ENCODE peak calls at places on chromosomes 3 and 15, in four cellular contexts. O, A, V and W are unnamed samples.

GRCh38 chr15:37758412-37758811 is 176.0 kb upstream of the TMCO5A start:
- DNase-seq in O (no peak), A (no peak), V (no peak), W (no peak)

GRCh38 chr3:17041009-17041408 is 156.3 kb downstream of the PLCL2 start:
- DNase-seq in V (no peak), A (no peak), O (no peak), W (no peak)

GRCh38 chr15:84654689-84655453 is 788 bp upstream of the WDR73 start:
- DNase-seq in O (peak), V (peak), A (peak), W (peak)

GRCh38 chr3:14540821-14541385 is 761 bp upstream of the GRIP2 start:
- DNase-seq in O (no peak), A (peak), V (no peak), W (no peak)

GRCh38 chr3:29972594-29972993 is 633.8 kb upstream of the TGFBR2 start:
- DNase-seq in O (peak), V (no peak), A (no peak), W (no peak)

GRCh38 chr15:41832875-41833274 is 5.0 kb downstream of the JMJD7 start:
- DNase-seq in V (no peak), O (no peak), A (no peak), W (no peak)

GRCh38 chr15:63332367-63333078 is 49.1 kb downstream of the CA12 start:
- DNase-seq in A (no peak), O (peak), V (peak), W (no peak)

GRCh38 chr15:38842991-38843610 is 278.5 kb upstream of the RASGRP1 start:
- DNase-seq in A (no peak), O (peak), V (no peak), W (no peak)

GRCh38 chr15:85839637-85840036 is 44.9 kb upstream of the KLHL25 start:
- DNase-seq in O (no peak), V (no peak), A (no peak), W (no peak)

GRCh38 chr3:183188895-183189462 is 26.4 kb upstream of the LAMP3 start:
- DNase-seq in O (no peak), V (peak), A (no peak), W (no peak)

GRCh38 chr3:119885746-119886530 is 104.0 kb downstream of the NR1I2 start:
- DNase-seq in V (no peak), A (no peak), O (no peak), W (no peak)

GRCh38 chr3:113193719-113194118 is 17.6 kb upstream of the BOC start:
- DNase-seq in V (no peak), O (no peak), A (no peak), W (no peak)

GRCh38 chr3:113194747-113195400 is 16.5 kb upstream of the BOC start:
- DNase-seq in A (no peak), V (no peak), O (peak), W (no peak)

GRCh38 chr3:113193298-113193697 is 18.1 kb upstream of the BOC start:
- DNase-seq in O (no peak), V (no peak), A (no peak), W (no peak)
- TF ChIP-seq CTCF in O (no peak), V (no peak), A (no peak), W (no peak)

DNA sequence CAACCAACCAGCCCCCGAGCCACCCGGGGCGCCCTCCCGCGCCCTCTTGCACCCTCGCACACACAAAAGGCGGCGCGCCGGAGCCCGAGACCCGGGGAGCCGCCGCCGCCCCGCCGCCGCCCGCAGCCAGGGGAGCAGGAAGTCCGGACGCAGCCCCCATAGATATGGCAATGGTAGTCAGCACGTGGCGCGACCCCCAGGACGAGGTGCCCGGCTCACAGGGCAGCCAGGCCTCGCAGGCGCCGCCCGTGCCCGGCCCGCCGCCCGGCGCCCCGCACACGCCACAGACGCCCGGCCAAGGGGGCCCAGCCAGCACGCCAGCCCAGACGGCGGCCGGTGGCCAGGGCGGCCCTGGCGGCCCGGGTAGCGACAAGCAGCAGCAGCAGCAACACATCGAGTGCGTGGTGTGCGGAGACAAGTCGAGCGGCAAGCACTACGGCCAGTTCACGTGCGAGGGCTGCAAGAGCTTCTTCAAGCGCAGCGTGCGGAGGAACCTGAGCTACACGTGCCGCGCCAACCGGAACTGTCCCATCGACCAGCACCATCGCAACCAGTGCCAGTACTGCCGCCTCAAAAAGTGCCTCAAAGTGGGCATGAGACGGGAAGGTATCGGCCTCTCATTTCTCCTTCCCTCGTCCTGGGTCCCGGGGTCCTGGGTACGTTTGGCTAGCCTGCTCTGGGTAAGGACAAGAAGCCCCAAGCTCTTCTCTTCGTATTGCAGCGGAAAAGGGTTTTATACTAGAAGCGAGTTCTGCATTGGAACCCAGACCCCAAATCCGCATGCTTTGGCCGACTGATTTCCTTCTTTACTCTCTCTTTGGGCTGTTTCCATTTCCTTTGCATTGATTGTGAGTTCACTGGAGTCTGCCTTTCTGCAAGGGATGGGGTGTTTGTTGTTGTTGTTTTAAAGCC is 1.7 kb downstream of the NR2F2 start:
- DNase-seq in A (peak), O (no peak), V (peak), W (peak)
- TF ChIP-seq CTCF in A (no peak), O (no peak), V (no peak), W (no peak)

GRCh38 chr3:10693457-10693856 is 122.6 kb upstream of the SLC6A11 start:
- DNase-seq in A (no peak), V (no peak), O (peak), W (no peak)
- TF ChIP-seq CTCF in A (no peak), V (no peak), O (no peak), W (no peak)

GRCh38 chr3:138334608-138335007 is 5.0 kb upstream of the NME9 start:
- DNase-seq in O (no peak), A (no peak), V (no peak), W (no peak)

GRCh38 chr3:138331143-138331894 is 1.7 kb upstream of the NME9 start:
- DNase-seq in O (peak), V (peak), A (no peak), W (no peak)

GRCh38 chr3:138329984-138330293 is 288 bp upstream of the NME9 start:
- DNase-seq in V (no peak), A (no peak), O (no peak), W (no peak)

GRCh38 chr3:138329127-138329983 is at the start of gene NME9:
- DNase-seq in A (peak), V (peak), O (peak), W (peak)

DNA sequence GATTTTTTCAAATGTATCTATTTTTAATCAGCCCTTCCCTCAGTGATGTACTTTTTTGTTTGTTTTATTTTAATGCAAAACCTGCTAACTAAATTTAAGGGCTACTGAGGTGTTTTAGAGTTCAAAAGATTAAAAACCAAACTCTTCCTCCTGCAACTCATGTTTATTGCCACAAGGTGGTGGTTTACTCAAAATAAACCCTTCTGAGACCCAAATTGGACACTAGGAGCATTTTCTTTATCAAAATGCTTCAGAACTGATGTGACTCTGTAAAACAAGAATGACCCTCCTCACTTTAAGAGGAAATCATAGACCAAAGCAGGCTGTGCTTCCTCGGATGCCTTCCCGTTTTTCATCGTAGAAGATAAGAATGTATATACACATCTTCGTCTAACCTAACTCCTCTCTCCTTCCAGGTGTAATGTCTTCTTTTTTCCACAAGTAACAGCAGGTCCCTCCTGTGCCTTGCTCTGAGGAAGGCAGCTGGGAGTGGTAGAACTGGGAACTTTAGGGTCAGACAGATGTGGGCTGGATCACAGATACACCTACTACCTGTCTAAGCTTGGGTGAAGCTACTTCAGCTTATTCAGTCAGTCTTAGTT is 2.9 kb upstream of the NME9 start:
- DNase-seq in V (peak), A (no peak), O (peak), W (no peak)
- TF ChIP-seq CTCF in V (peak), A (peak), O (peak), W (peak)

DNA sequence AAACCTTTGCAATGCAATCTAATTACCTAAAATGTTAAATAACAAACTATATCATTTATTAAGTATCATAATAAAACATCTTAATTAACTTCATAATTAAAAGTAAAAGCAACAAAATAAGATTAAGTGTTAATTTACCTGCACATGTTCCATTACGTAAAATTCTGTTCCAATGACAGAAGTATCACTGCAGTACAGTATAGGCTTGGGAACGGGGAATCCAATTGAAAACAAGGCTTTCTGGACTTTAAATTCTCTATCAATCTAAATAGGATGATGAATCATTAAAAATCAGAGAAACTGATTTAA is 17.1 kb downstream of the ACAD11 start:
- DNase-seq in A (no peak), V (no peak), O (no peak), W (no peak)
- TF ChIP-seq CTCF in A (no peak), V (no peak), O (no peak), W (peak)

GRCh38 chr15:70486012-70486411 is 277.3 kb downstream of the UACA start:
- DNase-seq in V (no peak), A (no peak), O (no peak), W (no peak)

GRCh38 chr15:70488941-70489848 is 274.2 kb downstream of the UACA start:
- DNase-seq in V (no peak), O (no peak), A (peak), W (no peak)

GRCh38 chr15:70488002-70488605 is 275.3 kb downstream of the UACA start:
- DNase-seq in V (peak), O (peak), A (peak), W (peak)

GRCh38 chr15:70486451-70487379 is 276.6 kb downstream of the UACA start:
- DNase-seq in V (no peak), O (peak), A (peak), W (no peak)

GRCh38 chr15:70487380-70487725 is 276.0 kb downstream of the UACA start:
- DNase-seq in O (no peak), V (no peak), A (peak), W (no peak)
- TF ChIP-seq CTCF in O (no peak), V (no peak), A (no peak), W (no peak)

GRCh38 chr3:123069021-123069381 is 2.2 kb downstream of the PDIA5 start:
- DNase-seq in V (no peak), A (no peak), O (no peak), W (no peak)
- TF ChIP-seq CTCF in V (no peak), A (no peak), O (no peak), W (no peak)

GRCh38 chr3:37963635-37964034 is 27.0 kb upstream of the VILL start:
- DNase-seq in V (no peak), O (no peak), A (no peak), W (no peak)
- TF ChIP-seq CTCF in V (no peak), O (no peak), A (no peak), W (no peak)